ENCODE peak calls at places on chromosomes 6 and 20, in four cellular contexts. B is esophagus muscularis mucosa; L is CD8-positive, alpha-beta T cell; Z is brain microvascular endothelial cell. K is an unnamed sample.

GRCh38 chr6:145705561-145705960 is 29.8 kb downstream of the EPM2A start:
- DNase-seq in L (no peak), B (no peak), Z (peak; percentile 59), K (peak; percentile 69)

GRCh38 chr20:24458441-24458840 is 11.0 kb upstream of the SYNDIG1 start:
- DNase-seq in Z (no peak), B (no peak), L (no peak), K (no peak)

GRCh38 chr6:19833947-19834346 is 3.2 kb upstream of the ID4 start:
- DNase-seq in L (no peak), Z (no peak), B (no peak), K (no peak)

GRCh38 chr20:32191873-32192272 is 15.7 kb downstream of the PLAGL2 start:
- DNase-seq in B (no peak), L (no peak), Z (no peak), K (no peak)

GRCh38 chr20:32945710-32946221 is 58.5 kb downstream of the SUN5 start:
- DNase-seq in Z (peak; percentile 9), B (no peak), L (no peak), K (peak; percentile 38)

GRCh38 chr6:167906899-167907298 is 80.2 kb downstream of the AFDN start:
- DNase-seq in L (no peak), B (no peak), Z (peak; percentile 12), K (peak; percentile 73)

GRCh38 chr20:1943267-1944002 is 48.2 kb downstream of the SIRPA start:
- DNase-seq in L (no peak), Z (no peak), B (no peak), K (peak; percentile 83)

GRCh38 chr6:15876406-15876805 is 213.6 kb upstream of the DTNBP1 start:
- DNase-seq in Z (peak; percentile 54), L (no peak), B (no peak), K (peak; percentile 94)

GRCh38 chr6:152301806-152302568 is 335.2 kb downstream of the SYNE1 start:
- DNase-seq in Z (peak; percentile 89), B (peak; percentile 96), L (peak; percentile 83), K (peak; percentile 78)

GRCh38 chr6:122709922-122710512 is 69.5 kb upstream of the FABP7 start:
- DNase-seq in Z (no peak), B (no peak), L (no peak), K (no peak)

GRCh38 chr20:6783752-6784725 is 16.6 kb downstream of the BMP2 start:
- DNase-seq in B (no peak), L (no peak), Z (no peak), K (peak; percentile 37)

GRCh38 chr6:63372951-63373533 is 53.3 kb upstream of the LGSN start:
- DNase-seq in B (no peak), Z (no peak), L (no peak), K (peak; percentile 39)

GRCh38 chr6:93859964-93860363 is 440.6 kb upstream of the EPHA7 start:
- DNase-seq in L (no peak), B (no peak), Z (no peak), K (no peak)

GRCh38 chr6:38319259-38320255 is 320.2 kb downstream of the BTBD9 start:
- DNase-seq in L (no peak), B (no peak), Z (no peak), K (peak; percentile 47)

GRCh38 chr6:105499928-105500327 is 97.0 kb upstream of the PREP start:
- DNase-seq in L (no peak), B (no peak), Z (no peak), K (peak; percentile 76)

GRCh38 chr6:132354517-132355167 is 46.6 kb downstream of the MOXD1 start:
- DNase-seq in B (no peak), Z (peak; percentile 19), L (peak; percentile 33), K (peak; percentile 77)

GRCh38 chr6:10800810-10801209 is 37.5 kb downstream of the MAK start:
- DNase-seq in Z (peak; percentile 43), B (no peak), L (no peak), K (peak; percentile 82)

GRCh38 chr20:32152421-32153155 is 43.1 kb downstream of the TM9SF4 start:
- DNase-seq in L (no peak), B (no peak), Z (no peak), K (no peak)

GRCh38 chr20:10635476-10636208 is 38.2 kb downstream of the JAG1 start:
- DNase-seq in B (no peak), Z (no peak), L (no peak), K (peak; percentile 44)

GRCh38 chr6:77038801-77039200 is 424.5 kb downstream of the HTR1B start:
- DNase-seq in B (no peak), Z (peak; percentile 46), L (no peak), K (no peak)

GRCh38 chr6:111096246-111096645 is 8.9 kb downstream of the SLC16A10 start:
- DNase-seq in L (peak; percentile 60), Z (no peak), B (no peak), K (peak; percentile 88)

GRCh38 chr6:6218246-6219085 is 102.0 kb downstream of the F13A1 start:
- DNase-seq in Z (peak; percentile 2), L (no peak), B (no peak), K (peak; percentile 43)

GRCh38 chr20:61130156-61130555 is 121.9 kb upstream of the CDH4 start:
- DNase-seq in B (no peak), Z (no peak), L (no peak), K (no peak)

GRCh38 chr6:113854531-113855499 is 2.3 kb upstream of the MARCKS start:
- DNase-seq in B (no peak), L (peak; percentile 14), Z (peak; percentile 83), K (no peak)

DNA sequence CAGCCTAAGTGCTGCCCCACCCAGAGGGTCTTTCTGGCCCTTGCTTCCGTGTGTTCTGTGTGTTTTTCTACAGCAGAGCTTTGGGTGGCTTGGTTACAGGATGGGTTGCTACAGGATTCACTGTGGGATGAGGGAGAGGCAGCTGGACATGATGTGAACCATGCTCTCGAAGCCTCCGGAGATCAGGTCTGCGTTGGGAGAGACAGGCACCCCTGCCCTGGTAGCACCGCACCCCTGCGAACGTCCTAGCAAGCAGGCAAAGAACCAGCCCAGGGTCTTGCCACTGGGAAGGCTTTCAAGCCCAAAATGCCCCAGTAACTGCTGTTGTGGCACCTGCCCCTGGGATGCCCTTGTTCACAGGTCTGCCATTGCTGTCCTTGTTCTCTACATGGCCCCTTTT is 66.4 kb downstream of the IGF2R start:
- DNase-seq in Z (no peak), L (no peak), B (peak; percentile 50), K (no peak)
- H3K27me3 ChIP-seq in Z (no peaks in the 10 kb centered on the region), L (no peaks in the 10 kb centered on the region), B (no peaks in the 10 kb centered on the region), K (no peaks in the 10 kb centered on the region)

DNA sequence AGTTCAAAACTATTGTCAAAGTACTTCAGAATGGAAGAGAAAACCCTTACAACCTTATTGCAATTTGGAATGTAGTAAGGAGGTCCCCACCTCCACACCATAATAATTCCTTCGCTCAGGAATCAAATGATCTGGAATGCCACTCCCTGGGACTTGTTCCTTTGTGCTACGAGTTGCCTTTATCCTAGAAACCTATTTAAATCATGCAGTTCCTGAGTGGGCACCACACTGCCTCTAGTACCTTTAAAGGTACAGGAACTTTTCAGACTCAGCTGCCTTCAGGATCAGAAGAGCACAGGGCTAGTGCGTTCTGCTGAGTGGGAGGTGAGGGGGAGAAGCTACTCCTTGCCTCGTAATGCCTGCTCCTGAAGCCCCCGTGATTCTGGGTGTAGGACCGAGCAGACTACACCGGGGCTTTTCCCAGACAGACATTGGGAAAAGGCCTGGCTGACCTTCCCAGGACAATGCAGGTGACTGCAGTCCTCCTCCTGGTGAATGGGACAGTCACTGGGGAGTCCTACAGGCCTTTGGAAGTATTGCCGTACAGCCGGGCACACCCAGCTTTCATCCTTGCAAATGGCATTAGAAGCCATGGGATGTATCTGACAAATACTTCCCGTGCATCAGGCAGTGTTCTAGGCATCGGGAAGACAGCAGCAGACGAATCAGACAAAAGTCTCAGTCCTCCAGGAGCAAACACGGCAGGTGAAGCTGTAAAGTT is 11.8 kb upstream of the TUBB2B start:
- DNase-seq in Z (no peak), L (no peak), B (no peak), K (no peak)
- TF ChIP-seq CTCF in Z (peak; percentile 39), L (no peak), B (no peak), K (peak; percentile 24)

GRCh38 chr20:35042268-35042667 is 50.3 kb downstream of the TRPC4AP start:
- DNase-seq in Z (no peak), L (no peak), B (no peak), K (no peak)

GRCh38 chr20:35040646-35041045 is 52.0 kb downstream of the TRPC4AP start:
- DNase-seq in L (no peak), B (no peak), Z (no peak), K (no peak)

GRCh38 chr20:35039146-35039545 is 53.5 kb downstream of the TRPC4AP start:
- DNase-seq in B (no peak), Z (no peak), L (no peak), K (peak; percentile 86)

GRCh38 chr20:35034150-35034549 is 58.5 kb downstream of the TRPC4AP start:
- DNase-seq in Z (no peak), L (no peak), B (no peak), K (no peak)

GRCh38 chr20:35040090-35040489 is 52.5 kb downstream of the TRPC4AP start:
- DNase-seq in L (no peak), Z (no peak), B (no peak), K (no peak)
- H3K36me3 ChIP-seq in L (peaks cover 20% of the 10 kb centered on the region), Z (peaks cover 47% of the 10 kb centered on the region), B (peaks cover under 1% of the 10 kb centered on the region), K (peaks cover 6% of the 10 kb centered on the region)

DNA sequence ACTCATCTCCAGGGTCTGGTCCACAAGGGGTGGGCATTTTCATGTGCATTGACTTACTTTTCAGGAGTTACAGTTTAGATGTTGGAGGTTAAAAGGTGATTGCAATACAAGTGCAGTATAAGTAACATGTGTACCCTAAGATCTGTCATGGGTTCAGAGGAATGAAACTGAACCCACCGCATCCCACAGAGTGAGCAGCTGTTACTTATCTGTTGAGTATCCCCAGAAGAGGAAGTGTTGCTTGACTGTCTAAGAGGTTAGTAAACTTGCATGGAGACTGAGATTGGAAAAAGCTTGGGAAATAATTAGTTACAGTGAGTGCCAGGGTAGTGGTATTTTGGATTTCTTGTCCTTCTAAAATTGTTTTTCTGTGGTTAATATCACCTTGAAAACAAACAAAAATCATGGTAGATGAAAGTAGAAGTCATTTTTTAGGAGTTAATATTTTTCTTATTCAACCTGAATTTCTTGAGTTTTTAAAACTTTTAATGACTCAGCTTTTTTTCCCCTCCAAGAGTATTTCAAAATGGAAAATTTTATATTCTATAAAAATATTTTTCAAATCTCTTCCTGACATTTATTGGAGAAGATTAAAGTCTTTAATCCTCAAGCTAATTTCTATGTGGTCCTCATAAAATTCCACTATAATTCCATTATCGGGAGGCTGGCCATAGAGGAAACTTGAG is 306.1 kb downstream of the ZNF217 start:
- DNase-seq in L (no peak), Z (no peak), B (no peak), K (no peak)
- H3K27me3 ChIP-seq in L (no peaks in the 10 kb centered on the region), Z (no peaks in the 10 kb centered on the region), B (no peaks in the 10 kb centered on the region), K (no peaks in the 10 kb centered on the region)

GRCh38 chr6:12482386-12482785 is 192.2 kb downstream of the EDN1 start:
- DNase-seq in L (no peak), Z (no peak), B (no peak), K (no peak)
- TF ChIP-seq CTCF in L (no peak), Z (peak; percentile 30), B (no peak), K (peak; percentile 18)

GRCh38 chr6:30611150-30611855 is 5.7 kb downstream of the PPP1R10 start:
- DNase-seq in B (no peak), L (no peak), Z (no peak), K (no peak)
- H3K36me3 ChIP-seq in B (peaks cover 28% of the 10 kb centered on the region), L (peaks cover 30% of the 10 kb centered on the region), Z (peaks cover 43% of the 10 kb centered on the region), K (peaks cover 13% of the 10 kb centered on the region)

GRCh38 chr6:144027927-144028587 is 20.0 kb upstream of the PLAGL1 start:
- DNase-seq in B (no peak), L (no peak), Z (no peak), K (no peak)
- H3K27me3 ChIP-seq in B (no peaks in the 10 kb centered on the region), L (no peaks in the 10 kb centered on the region), Z (no peaks in the 10 kb centered on the region), K (no peaks in the 10 kb centered on the region)

K was measured in bronchial epithelial cell.